ENCODE peak calls at places on chromosomes 3 and 15, in four cellular contexts. W, N, K and P are unnamed samples.

GRCh38 chr3:111605493-111605892 is 10.3 kb upstream of the ZBED2 start:
- DNase-seq in W (no peak), N (no peak), K (no peak), P (no peak)

GRCh38 chr3:66021731-66022131 is 17.0 kb downstream of the MAGI1 start:
- DNase-seq in W (no peak), N (no peak), K (no peak), P (no peak)

GRCh38 chr3:13231781-13232515 is 158.7 kb upstream of the IQSEC1 start:
- DNase-seq in W (no peak), N (no peak), K (no peak), P (no peak)

GRCh38 chr3:169348981-169349942 is 314.2 kb downstream of the MECOM start:
- DNase-seq in W (no peak), N (no peak), K (no peak), P (no peak)

GRCh38 chr15:84826369-84826823 is 9.2 kb downstream of the ALPK3 start:
- DNase-seq in W (peak), N (no peak), K (peak), P (no peak)

GRCh38 chr3:158167737-158168469 is 58.0 kb downstream of the RSRC1 start:
- DNase-seq in W (no peak), N (no peak), K (no peak), P (no peak)

GRCh38 chr15:69061414-69061842 is 46.9 kb downstream of the NOX5 start:
- DNase-seq in W (no peak), N (no peak), K (no peak), P (no peak)

GRCh38 chr3:22147161-22147560 is 396.2 kb upstream of the ZNF385D start:
- DNase-seq in W (no peak), N (no peak), K (no peak), P (no peak)

GRCh38 chr3:115927210-115927609 is 303.9 kb downstream of the GAP43 start:
- DNase-seq in W (no peak), N (no peak), K (no peak), P (no peak)

GRCh38 chr3:101928890-101929289 is 79.6 kb downstream of the NFKBIZ start:
- DNase-seq in W (no peak), N (no peak), K (no peak), P (no peak)

GRCh38 chr3:121698914-121699313 is 38.2 kb upstream of the HCLS1 start:
- DNase-seq in W (no peak), N (no peak), K (no peak), P (no peak)

GRCh38 chr3:138497021-138497420 is 62.6 kb downstream of the ESYT3 start:
- DNase-seq in W (no peak), N (no peak), K (no peak), P (no peak)

GRCh38 chr3:52891164-52891563 is 6.2 kb downstream of the STIMATE start:
- DNase-seq in W (no peak), N (no peak), K (no peak), P (no peak)

GRCh38 chr3:31343075-31343474 is 189.7 kb upstream of the STT3B start:
- DNase-seq in W (no peak), N (no peak), K (no peak), P (no peak)

GRCh38 chr15:80978685-80979084 is 10.9 kb downstream of the MESD start:
- DNase-seq in W (no peak), N (no peak), K (no peak), P (no peak)

GRCh38 chr3:27376109-27376772 is 7.1 kb upstream of the NEK10 start:
- DNase-seq in W (no peak), N (no peak), K (peak), P (no peak)